ENCODE peak calls at places on chromosomes 11 and 22, in seven cellular contexts. Y is NCI-H524, K is neural crest cell, A is RCC 7860, V is frontal cortex, F is anterior cingulate cortex, I is sigmoid colon. H is an unnamed sample.

GRCh38 chr11:134418119-134418840 is 6.2 kb upstream of the B3GAT1 start:
- DNase-seq in F (no peak), Y (no peak), I (no peak), V (no peak), K (peak; percentile 30), A (no peak), H (no peak)

GRCh38 chr11:40293655-40294342 is 1165.7 kb downstream of the LRRC4C start:
- DNase-seq in I (peak; percentile 80), V (peak; percentile 72), Y (peak; percentile 27), A (peak; percentile 63), F (peak; percentile 68), K (peak; percentile 69), H (peak; percentile 84)

GRCh38 chr11:12066056-12066798 is 44.2 kb upstream of the MICAL2 start:
- DNase-seq in Y (no peak), I (peak; percentile 72), V (no peak), K (no peak), F (no peak), A (peak; percentile 99), H (no peak)

GRCh38 chr11:61787928-61788491 is 4.4 kb downstream of the TMEM258 start:
- DNase-seq in V (peak; percentile 50), Y (no peak), I (no peak), A (peak; percentile 13), F (no peak), K (peak; percentile 37), H (no peak)

GRCh38 chr11:57786436-57786835 is 24.8 kb downstream of the CTNND1 start:
- DNase-seq in V (no peak), I (no peak), K (no peak), F (no peak), Y (no peak), A (no peak), H (no peak)

GRCh38 chr22:38325575-38325974 is 8.3 kb upstream of the CSNK1E start:
- DNase-seq in V (no peak), K (no peak), I (no peak), F (no peak), Y (no peak), A (no peak), H (no peak)

GRCh38 chr11:90845126-90845525 is 622.3 kb upstream of the CHORDC1 start:
- DNase-seq in F (no peak), Y (no peak), A (no peak), K (no peak), I (no peak), V (no peak), H (no peak)

GRCh38 chr11:111335124-111335535 is 36.8 kb downstream of the POU2AF3 start:
- DNase-seq in V (no peak), A (no peak), K (no peak), Y (no peak), I (no peak), F (no peak), H (no peak)

GRCh38 chr22:43745783-43746356 is 66.2 kb downstream of the EFCAB6 start:
- DNase-seq in A (no peak), Y (peak; percentile 16), I (no peak), K (no peak), V (no peak), F (no peak), H (no peak)

GRCh38 chr11:68854273-68854958 is 12.7 kb upstream of the CPT1A start:
- DNase-seq in Y (no peak), K (no peak), V (no peak), F (no peak), A (no peak), I (no peak), H (no peak)

GRCh38 chr22:44291265-44292006 is 21.3 kb downstream of the SHISAL1 start:
- DNase-seq in Y (no peak), V (no peak), K (no peak), F (no peak), A (no peak), I (no peak), H (no peak)

GRCh38 chr11:131829725-131830124 is 459.3 kb downstream of the NTM start:
- DNase-seq in Y (no peak), I (no peak), A (no peak), F (no peak), V (no peak), K (no peak), H (no peak)

GRCh38 chr11:3180869-3181268 is 15.8 kb upstream of the OSBPL5 start:
- DNase-seq in V (no peak), K (no peak), A (no peak), I (peak; percentile 40), Y (no peak), F (no peak), H (peak; percentile 26)

GRCh38 chr11:128678017-128678416 is 15.9 kb upstream of the FLI1 start:
- DNase-seq in I (no peak), F (no peak), A (no peak), V (no peak), K (no peak), Y (no peak), H (no peak)

GRCh38 chr11:71459076-71459766 is 6.2 kb downstream of the NADSYN1 start:
- DNase-seq in A (no peak), F (no peak), I (no peak), K (no peak), Y (no peak), V (no peak), H (no peak)

GRCh38 chr11:2527621-2528291 is 82.9 kb downstream of the KCNQ1 start:
- DNase-seq in V (no peak), Y (no peak), K (no peak), I (peak; percentile 62), F (no peak), A (no peak), H (peak; percentile 23)

GRCh38 chr11:87600938-87601337 is 563.2 kb downstream of the TMEM135 start:
- DNase-seq in I (no peak), K (no peak), F (no peak), Y (no peak), V (no peak), A (no peak), H (no peak)

GRCh38 chr11:116499396-116500001 is 273.3 kb downstream of the BUD13 start:
- DNase-seq in I (peak; percentile 91), A (peak; percentile 22), V (peak; percentile 44), Y (peak; percentile 85), K (peak; percentile 94), F (peak; percentile 34), H (peak; percentile 40)

H was measured in dorsolateral prefrontal cortex.